ENCODE peak calls at places on chromosomes 12 and 14, in five cellular contexts. P is epithelial cell of esophagus; E is GM12865; M is M059J; Y is stimulated activated CD8-positive, alpha-beta memory T cell treated with anti-CD3 and anti-CD28 coated beads, Interleukin-7, amount 100 ng/mL, for 1 hour. G is an unnamed sample.
A peak's percentile ranks its signal among the peaks of the same experiment; 100 is the strongest.

GRCh38 chr12:75457191-75457590 is 23.4 kb upstream of the GLIPR1 start:
- DNase-seq in P (no peak), E (no peak), M (no peak), Y (no peak), G (no peak)

GRCh38 chr12:120207227-120207626 is 6.3 kb upstream of the RPLP0 start:
- DNase-seq in P (no peak), E (no peak), M (no peak), Y (no peak), G (no peak)

GRCh38 chr12:3461391-3461790 is 29.6 kb upstream of the PRMT8 start:
- DNase-seq in P (no peak), E (no peak), M (no peak), Y (no peak), G (no peak)

GRCh38 chr12:51345681-51346080 is 798 bp downstream of the CELA1 start:
- DNase-seq in P (no peak), E (no peak), M (peak; percentile 63), Y (no peak), G (no peak)

GRCh38 chr14:64012720-64013119 is 159.9 kb downstream of the SYNE2 start:
- DNase-seq in P (no peak), E (no peak), M (no peak), Y (no peak), G (no peak)

GRCh38 chr14:99260652-99261551 is 11.1 kb downstream of the BCL11B start:
- DNase-seq in P (no peak), E (no peak), M (no peak), Y (no peak), G (no peak)

GRCh38 chr14:20707622-20708021 is 19.1 kb downstream of the ANG start:
- DNase-seq in P (peak; percentile 82), E (no peak), M (peak; percentile 26), Y (no peak), G (no peak)

GRCh38 chr12:122867701-122868461 is 28.0 kb downstream of the VPS37B start:
- DNase-seq in P (peak; percentile 85), E (no peak), M (no peak), Y (no peak), G (no peak)

GRCh38 chr12:33313476-33313875 is 126.1 kb downstream of the SYT10 start:
- DNase-seq in P (no peak), E (no peak), M (no peak), Y (no peak), G (no peak)

GRCh38 chr12:125314051-125314882 is 249.0 kb downstream of the AACS start:
- DNase-seq in P (no peak), E (no peak), M (no peak), Y (no peak), G (no peak)

GRCh38 chr14:58193542-58193941 is 6.4 kb upstream of the ACTR10 start:
- DNase-seq in P (no peak), E (no peak), M (peak; percentile 20), Y (no peak), G (no peak)

GRCh38 chr14:101061411-101062064 is 158.0 kb upstream of the RTL1 start:
- DNase-seq in P (no peak), E (no peak), M (no peak), Y (no peak), G (no peak)

GRCh38 chr14:100069161-100069800 is 4.1 kb downstream of the EVL start:
- DNase-seq in P (no peak), E (peak; percentile 85), M (no peak), Y (no peak), G (no peak)

GRCh38 chr14:89912667-89913211 is 41.8 kb downstream of the EFCAB11 start:
- DNase-seq in P (peak; percentile 92), E (no peak), M (peak; percentile 98), Y (no peak), G (peak; percentile 54)

GRCh38 chr12:54591001-54591591 is 2.6 kb upstream of the PPP1R1A start:
- DNase-seq in P (peak; percentile 23), E (no peak), M (no peak), Y (no peak), G (no peak)

GRCh38 chr12:19129121-19129485 is 430 bp upstream of the PLEKHA5 start:
- DNase-seq in P (peak; percentile 32), E (no peak), M (peak; percentile 29), Y (no peak), G (no peak)

GRCh38 chr12:75909714-75910451 is 121.7 kb downstream of the PHLDA1 start:
- DNase-seq in P (no peak), E (no peak), M (no peak), Y (no peak), G (no peak)

GRCh38 chr12:7142057-7142644 is 12.0 kb downstream of the CLSTN3 start:
- DNase-seq in P (peak; percentile 54), E (peak; percentile 52), M (peak; percentile 42), Y (peak; percentile 28), G (peak; percentile 25)

GRCh38 chr14:53528114-53528513 is 375.0 kb upstream of the DDHD1 start:
- DNase-seq in P (no peak), E (no peak), M (no peak), Y (no peak), G (no peak)

GRCh38 chr12:29073631-29074239 is 75.3 kb upstream of the FAR2 start:
- DNase-seq in P (peak; percentile 64), E (peak; percentile 60), M (peak; percentile 47), Y (no peak), G (peak; percentile 8)

GRCh38 chr12:97989366-97989940 is 525.9 kb upstream of the TMPO start:
- DNase-seq in P (no peak), E (no peak), M (no peak), Y (no peak), G (no peak)

GRCh38 chr12:37543131-37543965 is 773.2 kb upstream of the ALG10B start:
- DNase-seq in P (no peak), E (no peak), M (no peak), Y (no peak), G (no peak)

GRCh38 chr12:64946132-64946829 is 121.8 kb downstream of the TBC1D30 start:
- DNase-seq in P (no peak), E (no peak), M (peak; percentile 24), Y (no peak), G (no peak)

GRCh38 chr14:22542360-22542759 is 46.7 kb downstream of the DAD1 start:
- DNase-seq in P (peak; percentile 45), E (no peak), M (no peak), Y (no peak), G (no peak)

GRCh38 chr12:47277972-47278448 is 198.3 kb upstream of the AMIGO2 start:
- DNase-seq in P (peak; percentile 99), E (no peak), M (peak; percentile 96), Y (no peak), G (no peak)

G was measured in T1000.